ENCODE peak calls at places on chromosomes 16 and 17, in six cellular contexts. D is AG04449, H is psoas muscle, W is HFF-Myc, O is right atrium auricular region, Z is prostate gland. B is an unnamed sample.

GRCh38 chr17:17130077-17130844 is 75.9 kb downstream of the PLD6 start:
- DNase-seq in D (no peak), H (peak), W (no peak), O (no peak), Z (no peak), B (no peak)

GRCh38 chr17:7078711-7079110 is 1.3 kb downstream of the CLEC10A start:
- DNase-seq in D (no peak), H (no peak), W (no peak), O (no peak), Z (no peak), B (no peak)

GRCh38 chr17:64148699-64149098 is 18.8 kb upstream of the ERN1 start:
- DNase-seq in D (no peak), H (peak), W (no peak), O (peak), Z (no peak), B (no peak)

GRCh38 chr16:918068-918467 is 52.7 kb downstream of the LMF1 start:
- DNase-seq in D (no peak), H (no peak), W (no peak), O (no peak), Z (no peak), B (no peak)

GRCh38 chr16:48590476-48590875 is 19.5 kb downstream of the N4BP1 start:
- DNase-seq in D (no peak), H (no peak), W (no peak), O (no peak), Z (no peak), B (no peak)

GRCh38 chr16:54204756-54205155 is 81.8 kb downstream of the IRX3 start:
- DNase-seq in D (no peak), H (no peak), W (no peak), O (no peak), Z (no peak), B (no peak)

GRCh38 chr17:69084911-69085310 is 24.2 kb upstream of the ABCA9 start:
- DNase-seq in D (no peak), H (no peak), W (no peak), O (no peak), Z (no peak), B (no peak)

GRCh38 chr17:17491546-17491988 is 4.6 kb downstream of the RASD1 start:
- DNase-seq in D (no peak), H (no peak), W (no peak), O (no peak), Z (peak), B (no peak)

GRCh38 chr16:11020792-11021440 is 76.6 kb downstream of the CLEC16A start:
- DNase-seq in D (no peak), H (no peak), W (no peak), O (no peak), Z (no peak), B (no peak)

GRCh38 chr16:77223184-77223583 is 24.0 kb downstream of the SYCE1L start:
- DNase-seq in D (no peak), H (no peak), W (no peak), O (peak), Z (no peak), B (no peak)
- TF ChIP-seq CTCF in D (peak), H (no peak), W (peak), O (no peak), Z (no peak), B (peak)

GRCh38 chr16:86761117-86761971 is 183.0 kb downstream of the FOXL1 start:
- DNase-seq in D (no peak), H (peak), W (peak), O (peak), Z (no peak), B (no peak)
- TF ChIP-seq CTCF in D (peak), H (peak), W (peak), O (peak), Z (peak), B (peak)

DNA sequence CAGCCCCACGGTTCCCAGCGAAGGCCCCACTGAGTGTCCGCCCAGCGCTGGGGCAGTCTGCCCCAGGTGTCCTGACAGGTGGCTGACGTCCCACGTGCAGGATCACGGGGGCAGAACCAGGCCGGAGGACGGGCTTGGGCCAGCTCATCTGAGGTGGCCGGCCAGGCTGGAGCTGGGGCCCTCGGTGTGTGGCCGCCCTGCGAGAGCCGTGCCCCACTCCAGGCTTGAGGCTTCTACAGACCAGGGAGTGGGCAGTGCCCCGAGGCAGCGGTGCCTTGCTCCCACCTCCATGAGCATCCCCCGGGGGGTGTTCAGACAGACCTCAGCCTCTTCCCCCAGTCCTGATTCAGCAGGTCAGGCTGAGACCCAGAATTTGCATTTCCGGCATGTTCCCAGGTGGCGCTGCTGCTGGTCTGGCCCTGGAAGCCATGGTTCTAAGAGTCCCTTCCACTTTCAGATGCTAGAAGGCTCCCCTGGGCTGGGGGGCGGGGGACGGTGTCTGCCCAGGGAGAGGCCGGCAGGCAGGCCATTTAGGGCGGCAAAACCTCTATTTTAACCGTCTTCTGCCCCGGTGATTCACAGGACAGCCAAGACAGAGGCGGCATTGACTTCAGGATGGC is 35.4 kb upstream of the PABPN1L start:
- DNase-seq in D (no peak), H (no peak), W (no peak), O (no peak), Z (no peak), B (no peak)
- TF ChIP-seq CTCF in D (no peak), H (no peak), W (no peak), O (no peak), Z (no peak), B (no peak)

GRCh38 chr16:2429771-2430663 is 770 bp downstream of the CCNF start:
- DNase-seq in D (no peak), H (no peak), W (no peak), O (no peak), Z (peak), B (no peak)
- TF ChIP-seq CTCF in D (peak), H (no peak), W (no peak), O (no peak), Z (no peak), B (peak)